ENCODE peak calls at places on chromosomes 11 and 22, in seven cellular contexts. E is HFF-Myc, Y is thoracic aorta, V is Calu3, L is fibroblast of lung, A is brain microvascular endothelial cell, K is psoas muscle. R is an unnamed sample.

GRCh38 chr11:110187731-110188130 is 94.5 kb downstream of the ZC3H12C start:
- DNase-seq in A (no peak), L (no peak), V (no peak), Y (no peak), K (no peak), E (no peak), R (no peak)

GRCh38 chr11:63917685-63918523 is 940 bp upstream of the RCOR2 start:
- DNase-seq in L (no peak), V (peak), Y (no peak), K (peak), E (no peak), A (no peak), R (peak)

GRCh38 chr11:57424802-57425564 is 1.9 kb downstream of the SLC43A3 start:
- DNase-seq in E (peak), Y (peak), V (peak), A (peak), K (peak), L (peak), R (peak)

GRCh38 chr11:59426361-59427067 is at the start of gene OR5A2:
- DNase-seq in K (no peak), A (no peak), E (no peak), V (no peak), L (no peak), Y (no peak), R (no peak)

GRCh38 chr22:33920927-33921575 is 775 bp upstream of the LARGE1 start:
- DNase-seq in A (peak), Y (peak), E (peak), L (peak), K (peak), V (peak), R (peak)

GRCh38 chr11:23233075-23233474 is 372.8 kb upstream of the CCDC179 start:
- DNase-seq in E (peak), K (no peak), Y (no peak), L (peak), A (no peak), V (no peak), R (peak)

GRCh38 chr11:134916829-134917228 is 504.8 kb upstream of the B3GAT1 start:
- DNase-seq in K (no peak), A (no peak), V (no peak), L (no peak), E (no peak), Y (no peak), R (no peak)

GRCh38 chr11:109993786-109994185 is 99.4 kb upstream of the ZC3H12C start:
- DNase-seq in V (no peak), K (no peak), A (no peak), Y (no peak), E (no peak), L (peak), R (peak)

GRCh38 chr11:133969072-133969471 is 12.3 kb upstream of the IGSF9B start:
- DNase-seq in A (no peak), Y (no peak), V (no peak), K (no peak), E (no peak), L (no peak), R (no peak)

GRCh38 chr11:65321828-65322495 is 7.3 kb downstream of the CDC42EP2 start:
- DNase-seq in K (no peak), A (no peak), V (no peak), L (no peak), E (no peak), Y (no peak), R (no peak)

GRCh38 chr11:47917643-47918369 is 62.6 kb upstream of the PTPRJ start:
- DNase-seq in A (peak), V (peak), E (peak), L (peak), K (peak), Y (peak), R (peak)

GRCh38 chr22:37330200-37331033 is 48.1 kb downstream of the CYTH4 start:
- DNase-seq in A (peak), K (no peak), Y (no peak), L (peak), V (peak), E (peak), R (peak)

GRCh38 chr11:87934182-87934581 is 241.1 kb downstream of the RAB38 start:
- DNase-seq in V (no peak), K (no peak), L (no peak), Y (no peak), E (no peak), A (no peak), R (no peak)

GRCh38 chr22:49589811-49590210 is 237.9 kb downstream of the BRD1 start:
- DNase-seq in E (no peak), Y (no peak), L (no peak), A (no peak), K (no peak), V (no peak), R (no peak)

GRCh38 chr22:24975813-24976341 is 23.4 kb downstream of the KIAA1671 start:
- DNase-seq in L (peak), K (peak), V (no peak), Y (no peak), A (no peak), E (no peak), R (peak)

GRCh38 chr11:14499560-14500180 is at the start of gene COPB1:
- DNase-seq in Y (peak), A (peak), E (peak), K (peak), L (peak), V (peak), R (peak)

GRCh38 chr22:44595841-44596341 is 97.9 kb upstream of the RTL6 start:
- DNase-seq in V (no peak), K (peak), L (peak), E (no peak), Y (no peak), A (no peak), R (no peak)

GRCh38 chr22:42330953-42331525 is 60.6 kb upstream of the TCF20 start:
- DNase-seq in L (no peak), A (no peak), Y (no peak), E (no peak), V (no peak), K (no peak), R (no peak)

GRCh38 chr22:26462051-26462450 is 21.5 kb downstream of the HPS4 start:
- DNase-seq in Y (no peak), L (no peak), A (no peak), E (no peak), V (no peak), K (no peak), R (no peak)

GRCh38 chr11:108697872-108698473 is 33.1 kb downstream of the DDX10 start:
- DNase-seq in V (peak), K (no peak), E (peak), A (peak), Y (no peak), L (peak), R (peak)

GRCh38 chr11:76783901-76784813 is 1.0 kb downstream of the TSKU start:
- DNase-seq in E (no peak), Y (no peak), A (peak), V (peak), L (peak), K (peak), R (peak)

GRCh38 chr11:118263694-118264567 is at the start of gene MPZL2:
- DNase-seq in A (no peak), K (no peak), L (no peak), Y (no peak), E (no peak), V (peak), R (no peak)

GRCh38 chr22:25159028-25159427 is 40.6 kb upstream of the CRYBB3 start:
- DNase-seq in K (peak), E (no peak), V (no peak), A (peak), Y (no peak), L (peak), R (peak)

GRCh38 chr11:17008099-17008498 is 6.1 kb downstream of the PLEKHA7 start:
- DNase-seq in K (peak), E (no peak), V (no peak), L (no peak), Y (no peak), A (no peak), R (no peak)

GRCh38 chr11:35711173-35711910 is 48.8 kb downstream of the TRIM44 start:
- DNase-seq in A (no peak), Y (no peak), V (no peak), E (no peak), K (no peak), L (no peak), R (no peak)

GRCh38 chr11:125481531-125481930 is 14.5 kb downstream of the FEZ1 start:
- DNase-seq in E (no peak), A (no peak), V (no peak), L (no peak), K (no peak), Y (no peak), R (no peak)

GRCh38 chr22:43562843-43563242 is 151.0 kb downstream of the MPPED1 start:
- DNase-seq in E (no peak), Y (no peak), V (no peak), A (no peak), L (no peak), K (no peak), R (no peak)

GRCh38 chr11:42646959-42647358 is 664.8 kb upstream of the API5 start:
- DNase-seq in V (no peak), K (no peak), Y (no peak), A (no peak), E (no peak), L (no peak), R (no peak)

GRCh38 chr11:86172894-86173293 is 71.7 kb upstream of the EED start:
- DNase-seq in Y (no peak), A (peak), L (peak), K (no peak), V (no peak), E (no peak), R (peak)

GRCh38 chr11:130115218-130115617 is 44.4 kb upstream of the ST14 start:
- DNase-seq in Y (no peak), V (no peak), A (peak), L (peak), E (no peak), K (no peak), R (peak)

GRCh38 chr22:30870451-30871345 is 97.9 kb downstream of the MORC2 start:
- DNase-seq in Y (no peak), L (no peak), E (no peak), V (no peak), A (no peak), K (peak), R (no peak)

GRCh38 chr11:96748639-96749370 is 359.0 kb downstream of the JRKL start:
- DNase-seq in A (no peak), L (peak), E (peak), K (no peak), Y (no peak), V (no peak), R (peak)

GRCh38 chr22:38696606-38697005 is 4.1 kb downstream of the JOSD1 start:
- DNase-seq in Y (no peak), E (peak), V (peak), A (peak), K (no peak), L (peak), R (peak)

DNA sequence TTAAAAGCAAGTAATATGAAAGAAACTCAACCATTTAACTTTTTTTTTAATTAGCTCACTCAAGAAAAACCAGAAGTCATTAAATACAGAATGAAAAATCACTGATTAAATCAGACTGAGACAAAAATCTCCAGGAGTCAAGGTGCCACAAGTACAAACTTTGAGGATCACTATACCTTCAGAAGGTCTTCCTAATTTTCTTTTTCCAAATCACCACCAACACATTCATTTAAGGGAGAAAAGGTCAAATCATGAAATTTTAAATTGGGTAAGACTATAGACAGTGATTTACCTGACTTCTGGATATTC is 32.3 kb downstream of the PITPNB start:
- DNase-seq in A (no peak), K (no peak), Y (no peak), V (no peak), E (no peak), L (no peak), R (no peak)
- TF ChIP-seq CTCF in A (no peak), K (no peak), Y (no peak), V (no peak), E (no peak), L (no peak), R (no peak)

GRCh38 chr11:122656073-122656630 is 630 bp downstream of the UBASH3B start:
- DNase-seq in Y (no peak), K (peak), A (no peak), L (peak), V (peak), E (no peak), R (peak)

GRCh38 chr11:122653911-122654310 is 1.6 kb upstream of the UBASH3B start:
- DNase-seq in E (no peak), Y (no peak), L (no peak), V (no peak), A (no peak), K (no peak), R (peak)

GRCh38 chr11:122659676-122660571 is 4.4 kb downstream of the UBASH3B start:
- DNase-seq in A (no peak), V (no peak), Y (no peak), K (no peak), L (no peak), E (no peak), R (no peak)

GRCh38 chr11:122655527-122656072 is at the start of gene UBASH3B:
- DNase-seq in V (peak), A (peak), E (peak), L (peak), K (peak), Y (peak), R (peak)

DNA sequence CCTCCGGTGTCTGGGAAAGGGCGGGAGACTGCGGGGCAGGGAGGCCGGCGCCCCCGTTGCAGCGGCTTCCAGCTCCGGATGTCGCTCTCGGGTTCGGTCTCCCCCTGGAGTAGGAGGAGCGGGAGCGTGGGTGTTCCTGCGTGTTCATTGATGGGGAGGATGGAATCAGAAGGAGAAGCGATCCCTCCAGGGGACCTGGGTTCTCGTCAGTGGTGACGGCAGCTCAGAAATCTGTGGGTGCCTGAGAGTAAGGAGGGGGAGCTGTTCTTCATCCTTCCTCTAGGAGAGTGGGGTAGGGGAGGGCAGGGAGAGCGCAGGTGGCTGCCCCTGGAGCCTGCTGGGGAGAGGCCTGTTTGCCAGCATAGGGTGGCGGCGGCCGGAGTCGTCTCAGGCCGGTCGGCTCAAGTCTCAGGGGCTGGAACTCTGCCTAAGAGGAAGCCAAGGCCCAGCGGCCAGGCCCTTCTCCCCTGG is 1.1 kb downstream of the UBASH3B start:
- DNase-seq in L (peak), Y (no peak), K (peak), E (no peak), V (peak), A (no peak), R (peak)
- TF ChIP-seq CTCF in L (no peak), Y (no peak), K (no peak), E (no peak), V (no peak), A (peak), R (no peak)

GRCh38 chr11:114027941-114028340 is 31.6 kb upstream of the ZBTB16 start:
- DNase-seq in E (no peak), A (no peak), V (no peak), K (no peak), L (no peak), Y (no peak), R (peak)
- TF ChIP-seq CTCF in E (no peak), A (no peak), V (no peak), K (peak), L (no peak), Y (no peak), R (peak)

DNA sequence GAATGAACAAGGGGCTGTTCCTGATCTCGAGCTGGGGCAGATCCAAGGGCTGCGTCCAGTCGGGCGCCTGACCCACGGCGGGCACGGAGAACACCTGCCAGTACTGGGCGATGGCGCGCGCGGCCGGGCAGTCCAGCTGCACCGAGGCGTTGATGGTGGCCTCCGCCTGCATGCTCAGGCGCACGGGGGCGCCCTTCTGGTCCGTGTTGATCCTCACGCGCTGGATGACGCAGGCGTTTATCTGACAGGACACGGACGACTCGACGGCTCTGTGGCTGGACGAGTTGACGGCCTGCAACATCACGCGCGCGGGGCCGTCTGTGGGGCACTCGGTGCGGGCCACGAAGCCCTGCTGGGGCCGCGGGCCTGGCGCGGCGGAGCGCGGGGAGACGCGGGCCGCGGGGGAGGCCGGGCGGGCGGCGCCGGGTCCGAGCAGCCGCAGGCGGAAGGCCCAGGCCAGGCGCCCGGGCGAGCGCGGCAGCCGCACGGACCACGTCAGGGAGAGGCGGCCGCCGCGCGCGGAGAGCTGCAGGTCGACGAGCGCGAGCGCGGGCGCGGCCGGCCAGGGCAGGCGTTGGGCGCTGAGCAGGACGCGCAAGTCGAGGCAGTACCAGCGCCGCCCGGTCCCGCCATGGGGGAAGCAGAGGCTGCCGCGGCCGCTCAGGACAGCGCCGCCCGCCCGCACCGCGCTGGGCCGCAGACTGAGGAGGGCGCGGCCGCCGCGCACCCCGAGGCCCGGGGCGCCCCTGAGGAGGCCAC is 515 bp downstream of the PKDREJ start:
- DNase-seq in A (peak), K (peak), E (no peak), Y (no peak), V (no peak), L (peak), R (peak)
- TF ChIP-seq CTCF in A (peak), K (peak), E (peak), Y (no peak), V (no peak), L (no peak), R (no peak)

DNA sequence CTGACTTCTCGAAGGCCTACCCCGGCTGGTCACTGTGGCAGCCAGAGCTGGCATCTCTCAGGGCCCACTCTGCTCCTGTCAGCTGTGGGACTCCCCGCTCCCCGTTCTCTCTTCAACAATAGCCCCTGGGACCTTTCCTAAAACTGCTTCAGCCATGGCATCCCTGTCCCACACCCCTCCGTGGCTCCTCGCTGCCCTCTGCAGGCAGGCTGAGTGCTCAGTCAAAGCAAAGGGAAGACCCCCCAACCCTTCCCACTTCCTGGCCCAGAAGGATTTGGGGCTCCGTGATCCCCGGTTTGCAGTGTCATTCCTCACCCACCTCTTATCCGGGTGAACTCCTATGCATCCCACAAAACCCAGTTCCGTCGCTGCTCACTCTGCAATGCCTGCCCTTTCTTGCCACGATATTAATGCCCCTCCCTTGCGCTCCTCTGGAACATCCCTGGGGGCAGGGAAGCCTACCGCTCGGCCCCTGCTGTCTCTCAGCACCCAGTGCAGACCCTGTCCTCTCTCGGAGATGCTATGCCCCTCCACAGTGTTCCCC is 1.6 kb upstream of the TH start:
- DNase-seq in V (peak), Y (no peak), A (no peak), L (no peak), E (no peak), K (no peak), R (no peak)
- TF ChIP-seq CTCF in V (peak), Y (no peak), A (peak), L (no peak), E (peak), K (no peak), R (peak)

GRCh38 chr11:1549355-1550330 is 22.4 kb downstream of the DUSP8 start:
- DNase-seq in E (no peak), L (no peak), A (no peak), Y (no peak), K (no peak), V (no peak), R (no peak)
- TF ChIP-seq CTCF in E (no peak), L (no peak), A (peak), Y (no peak), K (no peak), V (no peak), R (no peak)

GRCh38 chr22:32206774-32207758 is 2.2 kb upstream of the RFPL2 start:
- DNase-seq in Y (no peak), A (peak), E (no peak), K (no peak), V (peak), L (peak), R (peak)
- TF ChIP-seq CTCF in Y (peak), A (peak), E (peak), K (peak), V (peak), L (no peak), R (peak)

DNA sequence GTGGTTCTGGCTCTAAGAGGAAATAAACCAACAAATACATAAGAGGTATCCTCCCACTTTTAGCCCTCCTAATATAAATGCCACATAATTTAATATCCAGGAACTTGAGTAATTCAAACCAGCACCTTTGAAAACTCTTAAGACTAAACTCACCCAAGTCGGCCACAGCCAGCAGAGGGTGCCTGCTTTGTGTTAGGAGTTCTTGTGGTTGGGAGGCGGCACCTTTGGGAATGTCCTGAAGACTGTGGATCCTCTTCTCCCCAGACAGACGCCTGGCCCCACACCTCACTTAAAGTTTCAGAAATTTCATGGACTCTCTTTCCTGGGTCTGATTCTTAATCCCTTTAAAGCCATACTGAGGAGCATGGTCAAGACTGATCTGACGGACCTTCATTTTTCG is 169.0 kb downstream of the TBC1D22A start:
- DNase-seq in K (no peak), A (peak), Y (no peak), V (no peak), L (peak), E (peak), R (peak)
- TF ChIP-seq CTCF in K (no peak), A (peak), Y (no peak), V (no peak), L (no peak), E (peak), R (no peak)